ENCODE peak calls at places on chromosomes 3 and 15, in nine cellular contexts. O is left ventricle myocardium superior, P is RWPE1, C is MV-4-11, G is H4, A is activated T-cell treated with anti-CD3 and anti-CD28 coated beads for 48 hours, N is T-helper 2 cell, Y is substantia nigra, K is body of pancreas. R is an unnamed sample.
A peak's percentile ranks its signal among the peaks of the same experiment; 100 is the strongest.

GRCh38 chr3:124297062-124297980 is 305.4 kb upstream of the ROPN1 start:
- DNase-seq in G (peak; percentile 47), O (no peak), P (no peak), N (no peak), A (no peak), C (no peak), K (no peak), Y (no peak), R (no peak)

GRCh38 chr15:75171408-75171807 is 30.3 kb upstream of the C15orf39 start:
- DNase-seq in A (peak; percentile 22), G (peak; percentile 93), C (peak; percentile 93), N (no peak), K (no peak), P (no peak), Y (no peak), O (no peak), R (peak; percentile 33)

GRCh38 chr3:40317061-40317676 is 7.7 kb downstream of the EIF1B start:
- DNase-seq in G (peak; percentile 30), C (peak; percentile 50), K (peak; percentile 65), P (peak; percentile 24), Y (peak; percentile 19), N (no peak), A (peak; percentile 10), O (no peak), R (peak; percentile 29)

GRCh38 chr15:42094512-42094963 is at the start of gene PLA2G4D:
- DNase-seq in Y (no peak), A (no peak), C (no peak), G (no peak), N (no peak), P (no peak), O (no peak), K (no peak), R (no peak)

GRCh38 chr3:49554639-49555265 is 475 bp downstream of the BSN start:
- DNase-seq in C (peak; percentile 39), G (no peak), A (no peak), Y (no peak), P (peak; percentile 37), K (no peak), O (peak; percentile 81), N (peak; percentile 41), R (no peak)

GRCh38 chr3:155019576-155019975 is 60.5 kb upstream of the MME start:
- DNase-seq in O (no peak), K (no peak), Y (no peak), A (no peak), N (no peak), G (no peak), C (no peak), P (no peak), R (no peak)

GRCh38 chr3:192727032-192727847 is at the start of gene FGF12:
- DNase-seq in A (peak; percentile 4), Y (peak; percentile 78), C (no peak), P (peak; percentile 79), G (peak; percentile 53), K (peak; percentile 69), N (no peak), O (peak; percentile 91), R (no peak)

GRCh38 chr3:128794067-128794768 is 68.2 kb downstream of the RAB7A start:
- DNase-seq in O (no peak), Y (no peak), A (no peak), N (no peak), G (no peak), C (peak; percentile 56), P (peak; percentile 92), K (no peak), R (no peak)

GRCh38 chr3:152771120-152771519 is 63.8 kb upstream of the P2RY1 start:
- DNase-seq in C (no peak), O (no peak), G (no peak), Y (no peak), A (no peak), K (no peak), P (no peak), N (no peak), R (no peak)

GRCh38 chr15:35078221-35078915 is 6.7 kb downstream of the NANOGP8 start:
- DNase-seq in C (no peak), O (no peak), P (peak; percentile 71), K (peak; percentile 48), A (peak; percentile 15), N (no peak), Y (peak; percentile 17), G (peak; percentile 68), R (peak; percentile 39)

GRCh38 chr3:138381413-138381901 is 33.1 kb downstream of the MRAS start:
- DNase-seq in C (no peak), P (no peak), N (no peak), K (peak; percentile 17), O (peak; percentile 65), G (no peak), Y (peak; percentile 82), A (no peak), R (no peak)

GRCh38 chr3:57787867-57788623 is 31.9 kb downstream of the SLMAP start:
- DNase-seq in A (no peak), Y (no peak), P (no peak), N (no peak), O (no peak), G (no peak), C (no peak), K (no peak), R (peak; percentile 27)

GRCh38 chr15:72199721-72200212 is 2.2 kb upstream of the GRAMD2A start:
- DNase-seq in P (peak; percentile 74), K (peak; percentile 84), N (peak; percentile 63), C (peak; percentile 54), G (peak; percentile 77), O (peak; percentile 77), A (peak; percentile 55), Y (peak; percentile 71), R (peak; percentile 41)

GRCh38 chr15:49847937-49848823 is 227.3 kb downstream of the DTWD1 start:
- DNase-seq in K (no peak), C (no peak), O (no peak), A (no peak), P (peak; percentile 13), Y (no peak), N (no peak), G (peak; percentile 86), R (no peak)

GRCh38 chr3:106058485-106058884 is 189.7 kb upstream of the CBLB start:
- DNase-seq in Y (no peak), P (no peak), A (no peak), K (no peak), C (no peak), G (no peak), O (no peak), N (no peak), R (no peak)

GRCh38 chr3:173191611-173192010 is 50.6 kb upstream of the SPATA16 start:
- DNase-seq in O (no peak), C (no peak), P (no peak), N (no peak), A (no peak), Y (no peak), K (no peak), G (no peak), R (no peak)

GRCh38 chr3:173711619-173712018 is 314.1 kb downstream of the NLGN1 start:
- DNase-seq in N (no peak), C (no peak), P (peak; percentile 12), O (peak; percentile 10), A (no peak), K (peak; percentile 17), G (no peak), Y (no peak), R (no peak)

GRCh38 chr3:183244219-183244618 is 8.8 kb upstream of the B3GNT5 start:
- DNase-seq in K (peak; percentile 43), A (no peak), P (no peak), G (no peak), O (peak; percentile 53), Y (peak; percentile 39), N (no peak), C (peak; percentile 93), R (no peak)

GRCh38 chr3:155946178-155946577 is 75.7 kb downstream of the GMPS start:
- DNase-seq in G (peak; percentile 62), Y (no peak), N (no peak), C (no peak), O (no peak), P (peak; percentile 44), A (no peak), K (no peak), R (no peak)

GRCh38 chr3:126448893-126449180 is 26.9 kb downstream of the ZXDC start:
- DNase-seq in N (no peak), K (no peak), P (no peak), Y (no peak), A (no peak), G (no peak), C (no peak), O (no peak), R (no peak)

GRCh38 chr3:190494907-190495306 is 19.0 kb upstream of the IL1RAP start:
- DNase-seq in P (no peak), O (no peak), A (no peak), C (no peak), Y (no peak), K (no peak), G (no peak), N (no peak), R (no peak)

GRCh38 chr15:101326462-101327146 is 31.6 kb upstream of the SNRPA1 start:
- DNase-seq in Y (peak; percentile 26), O (no peak), A (no peak), K (no peak), N (no peak), C (no peak), G (no peak), P (no peak), R (no peak)

GRCh38 chr15:80693682-80694623 is 1.2 kb upstream of the ABHD17C start:
- DNase-seq in A (no peak), G (peak; percentile 16), N (no peak), O (no peak), K (peak; percentile 37), P (no peak), Y (no peak), C (no peak), R (no peak)

GRCh38 chr15:31259562-31260252 is 66.9 kb upstream of the KLF13 start:
- DNase-seq in G (no peak), P (no peak), C (no peak), K (no peak), N (no peak), Y (no peak), O (no peak), A (no peak), R (no peak)

GRCh38 chr3:55485208-55485791 is 1.8 kb downstream of the WNT5A start:
- DNase-seq in N (no peak), O (peak; percentile 84), A (peak; percentile 48), Y (peak; percentile 79), C (peak; percentile 14), P (no peak), K (peak; percentile 83), G (peak; percentile 64), R (peak; percentile 42)

GRCh38 chr3:16910207-16910606 is 25.5 kb downstream of the PLCL2 start:
- DNase-seq in O (no peak), G (no peak), N (no peak), Y (no peak), A (no peak), K (no peak), C (no peak), P (no peak), R (no peak)

GRCh38 chr3:98798820-98799219 is 35.7 kb downstream of the ST3GAL6 start:
- DNase-seq in P (no peak), G (no peak), Y (no peak), N (no peak), C (no peak), A (no peak), K (no peak), O (no peak), R (no peak)

GRCh38 chr15:44519537-44519936 is 17.4 kb upstream of the EIF3J start:
- DNase-seq in P (no peak), Y (no peak), K (no peak), C (no peak), A (no peak), G (no peak), N (no peak), O (no peak), R (no peak)

GRCh38 chr3:149216195-149216869 is 5.3 kb downstream of the CP start:
- DNase-seq in O (no peak), G (peak; percentile 38), A (no peak), K (no peak), C (no peak), Y (no peak), N (no peak), P (no peak), R (no peak)

GRCh38 chr15:84980196-84981053 is 1.2 kb upstream of the PDE8A start:
- DNase-seq in P (peak; percentile 84), A (peak; percentile 82), G (peak; percentile 73), O (peak; percentile 90), K (peak; percentile 88), Y (peak; percentile 88), N (peak; percentile 75), C (peak; percentile 75), R (peak; percentile 52)

GRCh38 chr3:128145279-128145678 is 8.0 kb upstream of the EEFSEC start:
- DNase-seq in K (no peak), N (no peak), G (no peak), A (no peak), P (no peak), C (peak; percentile 94), Y (peak; percentile 40), O (peak; percentile 57), R (no peak)

R was measured in GM12864.